ENCODE peak calls at places on chromosomes 7 and 10, in eight cellular contexts. R, F, M, A, Z, H, S and I are unnamed samples. For H3K27me3, the result is how much of the 10 kb centered on the place peaks cover.

GRCh38 chr7:157490465-157490912 is 153.7 kb downstream of the DNAJB6 start:
- DNase-seq in M (no peak), Z (no peak), R (peak), A (peak), F (peak), S (peak), H (peak), I (no peak)

GRCh38 chr10:105413997-105414396 is 772.9 kb downstream of the SORCS3 start:
- DNase-seq in F (no peak), A (no peak), S (no peak), M (no peak), Z (no peak), H (no peak), R (no peak), I (no peak)

GRCh38 chr10:1274746-1275544 is 218.8 kb downstream of the WDR37 start:
- DNase-seq in Z (no peak), A (no peak), H (no peak), S (no peak), M (no peak), R (no peak), F (no peak), I (no peak)

GRCh38 chr7:89238156-89238555 is 442.6 kb upstream of the TEX47 start:
- DNase-seq in A (no peak), S (no peak), Z (no peak), M (no peak), F (no peak), R (no peak), H (no peak), I (no peak)

GRCh38 chr10:32890444-32890843 is 67.6 kb downstream of the ITGB1 start:
- DNase-seq in F (no peak), S (no peak), M (no peak), A (no peak), H (no peak), R (no peak), Z (no peak), I (no peak)

GRCh38 chr7:80905334-80905733 is 13.5 kb downstream of the SEMA3C start:
- DNase-seq in H (no peak), F (no peak), S (no peak), M (no peak), R (no peak), Z (no peak), A (no peak), I (no peak)

GRCh38 chr10:31013331-31013730 is 18.3 kb downstream of the ZNF438 start:
- DNase-seq in A (no peak), F (no peak), H (no peak), Z (no peak), R (no peak), S (no peak), M (no peak), I (no peak)

GRCh38 chr10:3347413-3348147 is 175.0 kb upstream of the PITRM1 start:
- DNase-seq in F (no peak), S (peak), A (no peak), M (no peak), R (no peak), H (no peak), Z (no peak), I (peak)

GRCh38 chr7:4861673-4862072 is at the start of gene PAPOLB:
- DNase-seq in S (no peak), Z (no peak), R (no peak), A (no peak), H (no peak), M (no peak), F (no peak), I (no peak)

GRCh38 chr7:78198756-78199155 is 400.2 kb downstream of the PHTF2 start:
- DNase-seq in H (no peak), R (no peak), S (no peak), M (no peak), Z (no peak), F (no peak), A (no peak), I (no peak)
- TF ChIP-seq POLR2AphosphoS5 in H (no peak), R (no peak), S (no peak), M (no peak), Z (no peak), F (no peak), A (no peak), I (no peak)

GRCh38 chr10:69665457-69666320 is 35.6 kb downstream of the FAM241B start:
- DNase-seq in R (no peak), S (no peak), Z (no peak), M (no peak), H (no peak), A (no peak), F (no peak), I (no peak)

GRCh38 chr10:69674786-69675185 is 44.7 kb downstream of the FAM241B start:
- DNase-seq in A (no peak), H (no peak), F (no peak), R (no peak), S (no peak), M (no peak), Z (no peak), I (no peak)

GRCh38 chr10:69668722-69669121 is 38.7 kb downstream of the FAM241B start:
- DNase-seq in H (no peak), A (no peak), S (no peak), Z (no peak), M (no peak), R (no peak), F (no peak), I (no peak)

GRCh38 chr10:69666756-69667155 is 36.7 kb downstream of the FAM241B start:
- DNase-seq in A (no peak), Z (no peak), S (no peak), M (no peak), R (no peak), H (no peak), F (no peak), I (no peak)

GRCh38 chr10:69669408-69669807 is 39.4 kb downstream of the FAM241B start:
- DNase-seq in S (no peak), Z (no peak), F (no peak), A (no peak), M (no peak), R (no peak), H (no peak), I (no peak)
- H3K27me3 ChIP-seq in S (under half), Z (under half), F (under half), A (half or more), M (under half), R (under half), H (under half), I (under half)

DNA sequence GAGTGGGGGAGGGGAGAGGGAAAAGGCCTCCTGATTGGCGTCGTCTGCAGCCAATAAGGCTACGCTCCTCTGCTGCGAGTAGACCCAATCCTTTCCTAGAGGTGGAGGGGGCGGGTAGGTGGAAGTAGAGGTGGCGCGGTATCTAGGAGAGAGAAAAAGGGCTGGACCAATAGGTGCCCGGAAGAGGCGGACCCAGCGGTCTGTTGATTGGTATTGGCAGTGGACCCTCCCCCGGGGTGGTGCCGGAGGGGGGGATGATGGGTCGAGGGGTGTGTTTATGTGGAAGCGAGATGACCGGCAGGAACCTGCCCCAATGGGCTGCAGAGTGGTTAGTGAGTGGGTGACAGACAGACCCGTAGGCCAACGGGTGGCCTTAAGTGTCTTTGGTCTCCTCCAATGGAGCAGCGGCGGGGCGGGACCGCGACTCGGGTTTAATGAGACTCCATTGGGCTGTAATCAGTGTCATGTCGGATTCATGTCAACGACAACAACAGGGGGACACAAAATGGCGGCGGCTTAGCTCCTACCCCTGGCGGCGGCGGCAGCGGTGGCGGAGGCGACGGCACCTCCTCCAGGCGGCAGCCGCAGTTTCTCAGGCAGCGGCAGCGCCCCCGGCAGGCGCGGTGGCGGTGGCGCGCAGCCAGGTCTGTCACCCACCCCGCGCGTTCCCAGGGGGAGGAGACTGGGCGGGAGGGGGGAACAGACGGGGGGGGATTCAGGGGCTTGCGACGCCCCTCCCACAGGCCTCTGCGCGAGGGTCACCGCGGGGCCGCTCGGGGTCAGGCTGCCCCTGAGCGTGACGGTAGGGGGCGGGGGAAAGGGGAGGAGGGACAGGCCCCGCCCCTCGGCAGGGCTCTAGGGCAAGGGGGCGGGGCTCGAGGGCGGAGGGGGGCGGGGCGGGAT is at the start of gene KAT6B:
- DNase-seq in M (peak), Z (peak), R (peak), H (peak), F (peak), A (peak), S (peak), I (peak)
- TF ChIP-seq POLR2A in M (peak), Z (peak), R (no peak), H (peak), F (no peak), A (no peak), S (peak), I (peak)

GRCh38 chr7:30451539-30452277 is 26.9 kb downstream of the NOD1 start:
- DNase-seq in S (no peak), F (no peak), M (no peak), Z (no peak), R (peak), H (no peak), A (no peak), I (no peak)
- TF ChIP-seq POLR2AphosphoS5 in S (no peak), F (no peak), M (no peak), Z (no peak), R (no peak), H (no peak), A (no peak), I (no peak)

GRCh38 chr7:23472046-23472445 is 1.8 kb upstream of the IGF2BP3 start:
- DNase-seq in M (no peak), R (no peak), A (no peak), S (no peak), F (no peak), Z (no peak), H (no peak), I (no peak)
- H3K27me3 ChIP-seq in M (half or more), R (half or more), A (half or more), S (under half), F (under half), Z (half or more), H (under half), I (half or more)

DNA sequence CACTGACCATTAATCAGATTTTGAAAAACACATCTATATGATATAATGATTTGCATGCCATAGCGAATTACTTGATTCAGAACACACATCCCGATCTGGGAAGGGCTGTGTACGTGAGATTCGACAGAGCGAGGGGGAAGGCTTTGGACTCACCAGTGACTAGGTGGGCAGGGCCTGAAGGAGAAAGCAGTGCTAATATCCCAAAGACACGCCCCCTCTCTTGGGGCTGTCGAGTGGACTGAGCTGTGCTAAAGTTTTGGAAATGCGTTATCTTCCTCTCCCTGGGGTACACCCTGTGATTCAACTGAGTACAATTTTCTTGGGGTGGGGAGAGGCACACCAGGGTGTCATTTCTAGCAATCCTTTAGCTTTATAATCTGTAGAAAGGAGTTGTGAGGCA is 1.8 kb downstream of the LRRC17 start:
- DNase-seq in R (peak), F (no peak), S (no peak), M (no peak), A (no peak), H (no peak), Z (no peak), I (no peak)
- TF ChIP-seq POLR2A in R (no peak), F (no peak), S (no peak), M (no peak), A (no peak), H (no peak), Z (no peak), I (no peak)

DNA sequence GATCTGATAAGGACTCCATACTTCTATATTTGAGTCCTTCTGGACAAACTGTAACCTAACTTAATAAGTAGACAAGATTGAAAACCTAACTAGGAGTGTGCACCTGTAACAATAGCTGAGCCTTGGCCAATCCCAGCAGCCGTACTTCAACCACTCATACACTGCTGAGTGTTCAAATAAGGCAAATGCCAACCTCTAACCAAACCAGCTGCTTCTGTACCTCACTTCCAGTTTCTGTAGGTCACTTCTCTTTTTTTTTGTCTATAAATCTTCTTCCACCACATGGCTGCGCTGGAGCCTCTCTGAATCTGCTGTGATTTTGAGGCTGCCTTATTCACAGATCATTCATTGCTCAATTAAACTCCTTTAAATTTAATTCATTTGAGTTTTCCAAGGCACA is 753.2 kb downstream of the DNAJB9 start:
- DNase-seq in F (no peak), Z (no peak), A (no peak), M (no peak), S (no peak), R (no peak), H (no peak), I (no peak)
- TF ChIP-seq POLR2AphosphoS5 in F (no peak), Z (no peak), A (no peak), M (no peak), S (no peak), R (no peak), H (no peak), I (no peak)